ENCODE peak calls at places on chromosomes 5 and 9, in five cellular contexts. T, L, U, S and J are unnamed samples.

GRCh38 chr5:39461007-39461682 is 36.4 kb upstream of the DAB2 start:
- DNase-seq in T (peak), U (no peak), S (no peak), L (no peak), J (no peak)

GRCh38 chr9:91273853-91274552 is 87.7 kb downstream of the AUH start:
- DNase-seq in T (no peak), L (peak), U (no peak), S (peak), J (no peak)

GRCh38 chr9:99966720-99967119 is 60.3 kb downstream of the STX17 start:
- DNase-seq in S (no peak), U (no peak), T (no peak), L (no peak), J (no peak)

GRCh38 chr9:123360161-123361085 is 4.4 kb downstream of the CRB2 start:
- DNase-seq in T (peak), L (peak), S (no peak), U (peak), J (peak)

GRCh38 chr9:127679506-127679905 is 27.3 kb upstream of the CFAP157 start:
- DNase-seq in U (no peak), S (no peak), L (no peak), T (no peak), J (no peak)

GRCh38 chr5:116522737-116523136 is 51.9 kb downstream of the SEMA6A start:
- DNase-seq in S (no peak), L (no peak), T (no peak), U (no peak), J (no peak)

GRCh38 chr9:34520505-34521385 is 2.0 kb downstream of the ENHO start:
- DNase-seq in S (no peak), L (no peak), T (no peak), U (no peak), J (no peak)

GRCh38 chr5:151896041-151896691 is 28.5 kb downstream of the GLRA1 start:
- DNase-seq in S (no peak), U (no peak), T (no peak), L (no peak), J (no peak)

GRCh38 chr5:138962619-138963370 is 87.7 kb upstream of the LRRTM2 start:
- DNase-seq in U (no peak), T (no peak), L (no peak), S (no peak), J (no peak)

GRCh38 chr5:157558089-157558595 is 17.4 kb downstream of the ADAM19 start:
- DNase-seq in L (no peak), U (no peak), S (no peak), T (no peak), J (no peak)

GRCh38 chr5:6762697-6763096 is 49.5 kb downstream of the TENT4A start:
- DNase-seq in S (no peak), U (no peak), L (no peak), T (no peak), J (no peak)

GRCh38 chr5:111075520-111075919 is 4.0 kb downstream of the TSLP start:
- DNase-seq in U (no peak), S (no peak), T (no peak), L (no peak), J (no peak)

GRCh38 chr9:117704024-117704575 is at the start of gene TLR4:
- DNase-seq in S (no peak), T (peak), U (peak), L (peak), J (no peak)

GRCh38 chr9:133874061-133874638 is 118.0 kb downstream of the VAV2 start:
- DNase-seq in S (no peak), L (no peak), U (no peak), T (no peak), J (no peak)
- TF ChIP-seq CTCF in S (no peak), L (no peak), U (no peak), T (no peak), J (no peak)

GRCh38 chr5:131818001-131818724 is 21.3 kb upstream of the FNIP1 start:
- DNase-seq in L (no peak), U (no peak), T (no peak), S (no peak), J (no peak)
- TF ChIP-seq CTCF in L (no peak), U (no peak), T (no peak), S (no peak), J (no peak)

DNA sequence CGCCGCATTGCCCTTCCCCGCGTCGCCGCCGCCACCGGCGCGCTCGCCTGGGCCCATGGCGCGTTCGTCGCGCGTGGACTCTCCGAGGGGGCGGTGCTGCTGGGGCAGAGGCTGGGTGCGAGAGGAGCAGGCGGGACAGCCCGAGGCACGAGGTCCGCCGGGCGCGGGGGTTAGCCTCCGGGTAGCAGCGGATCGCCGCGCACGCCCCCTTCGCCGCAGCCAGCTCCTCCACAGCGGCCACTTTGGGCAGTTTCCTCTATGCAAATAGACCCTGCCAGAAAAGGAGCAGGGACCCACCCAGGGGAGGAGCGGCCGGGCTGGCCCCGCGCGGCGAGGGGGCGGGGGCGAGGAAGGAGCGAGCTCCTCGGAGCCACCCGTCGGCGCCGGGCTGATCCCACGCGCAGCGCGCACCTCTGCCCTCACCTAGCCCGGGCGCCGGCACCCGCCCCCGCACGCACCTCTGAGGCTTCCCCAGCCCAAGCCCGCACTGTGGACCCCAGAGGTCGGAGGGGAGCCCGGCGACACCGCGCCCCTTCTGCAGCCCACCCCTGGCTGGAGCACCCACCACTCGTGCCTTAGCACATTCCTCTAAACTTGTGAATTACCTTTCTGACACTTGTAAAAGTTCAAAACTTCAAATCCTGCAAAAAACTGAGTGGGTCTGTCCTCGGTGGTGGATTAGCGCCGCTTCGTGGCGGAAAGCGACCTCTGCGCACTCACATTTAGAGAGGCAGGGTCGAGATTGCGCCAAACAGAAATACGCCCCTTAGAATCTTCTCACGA is at the start of gene COL23A1:
- DNase-seq in S (peak), L (peak), T (peak), U (no peak), J (peak)
- TF ChIP-seq CTCF in S (peak), L (peak), T (peak), U (no peak), J (peak)

GRCh38 chr9:6197330-6197729 is 18.3 kb upstream of the IL33 start:
- DNase-seq in U (no peak), S (no peak), T (no peak), L (no peak), J (no peak)

GRCh38 chr9:6195714-6196360 is 19.8 kb upstream of the IL33 start:
- DNase-seq in U (no peak), L (no peak), S (no peak), T (no peak), J (no peak)

GRCh38 chr9:6198251-6198650 is 17.4 kb upstream of the IL33 start:
- DNase-seq in L (no peak), S (no peak), U (no peak), T (no peak), J (no peak)

GRCh38 chr9:6199596-6199995 is 16.0 kb upstream of the IL33 start:
- DNase-seq in T (no peak), S (no peak), U (no peak), L (no peak), J (no peak)

GRCh38 chr9:6194934-6195333 is 20.7 kb upstream of the IL33 start:
- DNase-seq in U (no peak), T (no peak), L (no peak), S (no peak), J (no peak)
- TF ChIP-seq CTCF in U (no peak), T (no peak), L (no peak), S (peak), J (peak)

DNA sequence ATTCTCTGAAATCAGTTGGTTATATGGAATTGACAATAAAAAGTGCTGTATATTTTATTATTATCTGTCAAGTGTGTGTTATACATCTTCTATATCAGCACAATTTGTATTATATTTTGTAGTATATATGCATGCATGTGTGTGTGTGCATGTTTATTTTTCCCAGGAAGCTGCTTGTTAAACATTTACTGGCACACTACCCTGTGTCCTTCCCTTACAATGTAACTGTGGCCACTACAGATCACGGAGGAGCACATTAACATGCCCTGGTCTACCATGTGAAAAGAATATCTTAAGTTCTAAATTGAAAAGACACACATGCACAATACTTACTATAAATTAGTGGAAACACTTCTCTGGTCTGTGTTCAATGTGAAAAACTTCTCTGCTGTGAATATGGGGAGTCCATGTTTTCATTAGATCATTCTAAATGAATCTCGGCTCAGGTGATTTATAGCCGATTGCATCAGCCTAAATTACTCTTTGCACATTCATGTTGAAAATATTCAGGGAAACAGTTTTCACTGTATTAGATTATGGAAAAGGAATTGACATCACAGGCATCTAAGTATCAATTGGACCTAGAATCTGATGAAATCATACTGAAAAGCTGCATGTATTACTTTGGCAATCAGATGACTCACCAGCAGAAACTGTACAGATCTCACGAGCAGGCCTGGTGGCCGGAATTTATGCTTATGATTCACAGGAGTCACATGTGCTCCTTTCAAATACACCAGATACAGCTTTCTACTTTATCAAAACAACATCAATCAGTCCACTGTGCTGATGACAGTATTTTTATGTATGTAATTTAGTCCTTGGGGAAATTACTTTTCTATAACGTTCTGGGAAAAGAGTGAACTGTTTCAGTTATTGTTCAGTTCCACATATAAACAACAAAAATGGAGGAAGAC is 39.4 kb downstream of the LURAP1L start:
- DNase-seq in L (no peak), T (peak), S (peak), U (peak), J (no peak)
- TF ChIP-seq CTCF in L (no peak), T (peak), S (no peak), U (no peak), J (no peak)

DNA sequence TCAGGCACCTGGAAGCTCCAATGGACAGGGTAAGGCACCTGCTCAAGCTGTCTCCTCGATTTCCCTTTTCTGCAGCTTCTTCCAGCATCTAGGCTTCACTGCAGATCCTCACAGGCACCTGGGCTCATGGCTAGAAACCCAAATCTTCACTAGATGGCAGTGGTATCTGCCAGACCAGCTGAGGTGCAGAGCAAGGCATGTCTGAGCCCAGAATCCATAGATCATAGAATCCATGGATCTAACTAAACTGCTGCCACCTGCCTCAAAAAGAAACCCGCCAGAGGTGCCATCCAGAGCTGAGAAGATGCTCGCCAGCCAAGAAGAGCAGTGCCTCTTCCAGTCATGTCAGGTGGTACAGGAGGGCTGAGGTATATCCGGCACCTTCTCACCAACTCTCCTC is 6.9 kb downstream of the SHC3 start:
- DNase-seq in S (no peak), U (no peak), L (no peak), T (no peak), J (no peak)
- TF ChIP-seq CTCF in S (peak), U (no peak), L (no peak), T (no peak), J (no peak)

GRCh38 chr5:159442210-159442850 is 112.0 kb upstream of the IL12B start:
- DNase-seq in T (peak), L (no peak), S (no peak), U (no peak), J (no peak)
- TF ChIP-seq CTCF in T (no peak), L (no peak), S (no peak), U (no peak), J (no peak)

GRCh38 chr5:130280528-130281217 is 376.4 kb downstream of the CHSY3 start:
- DNase-seq in S (no peak), U (no peak), L (no peak), T (no peak), J (no peak)

GRCh38 chr5:130278136-130278535 is 373.9 kb downstream of the CHSY3 start:
- DNase-seq in S (no peak), U (peak), T (no peak), L (no peak), J (no peak)

GRCh38 chr5:130279386-130279785 is 375.1 kb downstream of the CHSY3 start:
- DNase-seq in T (no peak), U (no peak), S (no peak), L (no peak), J (no peak)

GRCh38 chr5:130277522-130277921 is 373.3 kb downstream of the CHSY3 start:
- DNase-seq in L (no peak), U (no peak), S (no peak), T (no peak), J (no peak)

DNA sequence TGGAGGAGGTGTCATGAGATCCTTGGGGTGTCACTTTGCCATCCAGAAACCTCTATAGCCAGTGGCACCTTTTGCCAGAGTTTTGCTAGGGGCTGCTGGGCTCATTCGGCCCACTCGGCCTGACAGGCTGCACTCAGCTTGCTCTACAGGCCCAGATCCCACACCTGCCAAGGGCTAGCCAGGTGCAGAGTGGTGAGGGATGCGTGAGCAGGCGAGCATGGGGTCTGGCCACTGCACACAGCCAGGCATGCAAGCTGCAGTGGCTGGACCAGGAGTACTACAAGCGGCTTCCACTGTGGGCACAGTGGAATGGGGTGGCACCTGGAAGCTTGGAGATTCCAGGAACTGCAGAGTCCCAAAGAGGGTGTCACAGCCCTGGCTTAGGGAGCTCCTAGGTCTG is 372.7 kb downstream of the CHSY3 start:
- DNase-seq in T (no peak), L (no peak), S (no peak), U (peak), J (no peak)
- TF ChIP-seq CTCF in T (no peak), L (no peak), S (no peak), U (no peak), J (no peak)

DNA sequence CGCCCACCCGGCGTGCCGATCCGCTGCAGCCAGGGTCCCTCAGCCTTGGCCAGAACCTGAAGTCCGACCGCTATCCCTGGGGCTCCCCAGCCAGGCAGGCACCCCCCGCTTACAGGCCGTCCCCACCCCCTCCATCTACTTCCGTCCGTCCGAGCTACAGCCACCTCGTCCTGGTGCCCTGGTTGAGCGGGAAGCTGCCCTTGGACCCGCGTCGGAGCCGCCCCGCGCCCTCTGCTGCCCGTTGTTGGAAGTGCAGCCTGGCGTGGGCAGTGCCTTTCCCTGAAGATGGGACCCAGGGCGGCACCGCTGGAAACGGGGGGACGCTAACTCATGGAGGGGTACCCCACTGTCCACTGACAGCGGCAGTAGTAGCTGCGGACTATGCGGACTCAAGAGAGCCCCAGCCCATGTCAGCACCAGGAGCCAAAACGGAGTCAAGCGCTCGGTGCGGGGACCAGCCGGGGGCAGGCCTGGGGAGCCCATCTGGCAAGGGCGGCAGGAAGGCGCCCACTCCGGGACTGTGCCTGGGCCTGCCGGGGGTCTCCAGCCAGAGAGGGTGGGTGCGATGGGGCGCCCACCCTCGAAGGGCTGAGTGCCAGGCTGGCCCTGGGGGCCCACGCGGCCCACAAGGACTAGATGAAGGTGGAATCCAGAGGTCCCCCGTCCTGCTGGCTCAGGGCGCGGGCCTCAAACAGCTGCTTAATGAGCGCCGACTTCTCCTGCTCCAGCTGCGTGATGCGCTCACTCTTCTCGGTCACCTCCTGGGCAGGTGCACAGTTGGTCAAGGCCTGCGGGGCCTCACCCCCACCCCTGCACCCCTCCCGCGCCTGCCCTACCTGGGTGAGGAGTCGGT is 6.1 kb downstream of the SAPCD2 start:
- DNase-seq in U (peak), S (no peak), T (peak), L (peak), J (peak)
- TF ChIP-seq CTCF in U (peak), S (peak), T (peak), L (peak), J (peak)